ENCODE peak calls at places on chromosomes 4 and X, in six cellular contexts. F is SK-N-SH, M is IMR-90, I is OCI-LY7, K is neuronal stem cell, D is Karpas-422. N is an unnamed sample.

GRCh38 chr4:143482753-143483362 is 30.6 kb upstream of the SMARCA5 start:
- DNase-seq in F (peak; percentile 25), M (peak; percentile 71), I (peak; percentile 77), K (peak; percentile 17), D (peak; percentile 75), N (peak; percentile 47)

GRCh38 chr4:62118558-62118957 is 918.4 kb downstream of the ADGRL3 start:
- DNase-seq in F (no peak), M (no peak), I (no peak), K (no peak), D (no peak), N (no peak)

GRCh38 chr4:143352052-143352451 is 15.4 kb downstream of the GAB1 start:
- DNase-seq in F (peak; percentile 63), M (no peak), I (no peak), K (no peak), D (no peak), N (peak; percentile 49)

GRCh38 chr4:3402409-3403103 is 39.2 kb upstream of the HGFAC start:
- DNase-seq in F (no peak), M (peak; percentile 36), I (no peak), K (no peak), D (no peak), N (peak; percentile 89)

GRCh38 chrX:149570668-149571067 is 16.6 kb downstream of the MAGEA9B start:
- DNase-seq in F (no peak), M (peak; percentile 86), I (no peak), K (no peak), D (peak; percentile 25), N (peak; percentile 42)

GRCh38 chrX:3129256-3129655 is 88.0 kb downstream of the ARSF start:
- DNase-seq in F (no peak), M (peak; percentile 28), I (no peak), K (no peak), D (no peak), N (peak; percentile 87)

GRCh38 chr4:4948370-4948769 is 70.9 kb downstream of the CYTL1 start:
- DNase-seq in F (no peak), M (no peak), I (no peak), K (no peak), D (no peak), N (no peak)

GRCh38 chr4:43380093-43380492 is 487.6 kb downstream of the GRXCR1 start:
- DNase-seq in F (no peak), M (no peak), I (no peak), K (no peak), D (no peak), N (no peak)

GRCh38 chr4:102036619-102037376 is 246.3 kb downstream of the BANK1 start:
- DNase-seq in F (no peak), M (peak; percentile 25), I (no peak), K (no peak), D (no peak), N (peak; percentile 6)

GRCh38 chr4:1395941-1396805 is 10.1 kb downstream of the NKX1-1 start:
- DNase-seq in F (peak; percentile 26), M (no peak), I (no peak), K (no peak), D (no peak), N (no peak)

GRCh38 chr4:76969493-76969892 is 19.9 kb downstream of the SEPTIN11 start:
- DNase-seq in F (no peak), M (no peak), I (no peak), K (no peak), D (no peak), N (no peak)

DNA sequence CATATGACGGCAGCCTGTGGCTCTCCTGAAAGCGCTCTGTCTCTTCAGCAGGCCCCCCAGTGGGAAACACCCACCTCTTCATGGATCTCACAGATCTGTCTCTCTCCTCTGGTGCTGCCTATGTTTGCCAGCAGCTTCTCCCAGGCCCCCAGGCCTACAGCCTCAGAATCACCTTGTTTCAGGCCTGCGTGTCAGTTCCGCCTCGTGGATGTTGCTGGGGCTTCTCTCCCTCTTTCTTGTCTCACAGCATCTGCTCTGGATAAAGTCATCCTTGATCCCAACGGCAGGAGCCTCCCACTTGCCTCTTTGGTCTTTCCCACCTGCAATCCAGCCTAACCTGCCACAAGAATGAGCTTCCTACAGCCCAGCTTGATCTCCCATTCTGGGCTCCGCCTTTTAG is 34.6 kb downstream of the RHOH start:
- DNase-seq in F (no peak), M (no peak), I (no peak), K (no peak), D (no peak), N (no peak)
- H3K4me3 ChIP-seq in F (no peak overlapping the region), M (no peak overlapping the region), I (no peak overlapping the region), K (no peak overlapping the region), D (no peak overlapping the region), N (no peak overlapping the region)

DNA sequence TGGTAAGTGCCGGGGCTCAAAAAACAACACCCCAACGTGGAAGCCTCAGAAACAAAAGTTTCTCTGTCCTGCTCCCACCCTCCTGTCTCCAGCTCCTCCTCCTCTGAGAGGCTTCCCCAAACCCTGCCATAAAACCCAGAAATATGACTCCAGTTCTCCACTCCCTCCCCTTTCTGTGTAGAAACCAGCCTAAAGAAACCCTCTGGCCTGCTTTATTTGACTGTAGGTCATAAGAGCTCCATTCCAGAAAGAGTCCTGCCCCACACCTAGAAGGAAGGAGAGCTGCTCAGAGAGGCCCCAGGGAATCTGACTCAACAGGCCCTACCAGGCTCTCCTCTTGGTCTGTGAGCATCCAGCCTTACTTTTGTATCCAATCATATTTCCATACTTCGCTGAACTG is 872 bp upstream of the S100P start:
- DNase-seq in F (no peak), M (peak; percentile 42), I (no peak), K (no peak), D (no peak), N (no peak)
- H3K4me2 ChIP-seq in F (no peak overlapping the region), M (no peak overlapping the region), I (no peak overlapping the region), K (no peak overlapping the region), D (no peak overlapping the region), N (no peak overlapping the region)

GRCh38 chrX:41209853-41210252 is 124.1 kb upstream of the DDX3X start:
- DNase-seq in F (no peak), M (no peak), I (no peak), K (no peak), D (no peak), N (no peak)
- H3K9me3 ChIP-seq in F (peaks cover 6% of the 10 kb centered on the region), M (peaks cover 18% of the 10 kb centered on the region), I (peaks cover 5% of the 10 kb centered on the region), K (no peaks in the 10 kb centered on the region), D (peaks cover 28% of the 10 kb centered on the region), N (no peaks in the 10 kb centered on the region)

GRCh38 chr4:54077812-54078211 is 13.4 kb upstream of the CHIC2 start:
- DNase-seq in F (no peak), M (peak; percentile 60), I (no peak), K (no peak), D (no peak), N (peak; percentile 76)

GRCh38 chr4:54076673-54077072 is 12.3 kb upstream of the CHIC2 start:
- DNase-seq in F (no peak), M (peak; percentile 39), I (no peak), K (no peak), D (no peak), N (no peak)

DNA sequence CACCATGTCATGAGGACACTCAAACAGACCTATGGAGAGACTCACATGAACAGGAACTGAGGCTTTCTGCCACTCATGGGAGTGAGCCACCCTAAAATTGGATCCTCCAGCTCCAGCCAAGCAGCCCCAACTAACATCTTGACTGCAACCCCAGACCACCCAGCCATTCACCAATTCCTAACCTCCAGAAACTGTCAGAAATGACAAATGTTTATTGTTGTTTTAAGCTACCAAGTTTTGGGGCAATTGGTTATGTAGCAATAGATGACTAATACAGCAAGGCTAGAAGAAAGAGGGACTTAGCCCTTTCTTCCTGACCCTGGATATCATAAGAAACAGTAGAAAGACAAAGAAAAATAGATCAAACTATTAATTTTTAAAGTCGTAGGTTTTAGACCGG is 9.1 kb upstream of the CHIC2 start:
- DNase-seq in F (no peak), M (peak; percentile 60), I (no peak), K (no peak), D (no peak), N (peak; percentile 60)
- H3K4me3 ChIP-seq in F (no peak overlapping the region), M (no peak overlapping the region), I (no peak overlapping the region), K (no peak overlapping the region), D (no peak overlapping the region), N (no peak overlapping the region)

GRCh38 chr4:26987191-26987590 is 126.5 kb downstream of the STIM2 start:
- DNase-seq in F (no peak), M (no peak), I (no peak), K (no peak), D (peak; percentile 43), N (no peak)
- H3K4me2 ChIP-seq in F (no peak overlapping the region), M (no peak overlapping the region), I (peak overlapping the region; percentile 65), K (no peak overlapping the region), D (peak overlapping the region; percentile 18), N (no peak overlapping the region)

GRCh38 chrX:151981129-151981528 is 6.7 kb upstream of the GABRE start:
- DNase-seq in F (no peak), M (peak; percentile 17), I (no peak), K (no peak), D (no peak), N (peak; percentile 80)
- H3K9me3 ChIP-seq in F (no peaks in the 10 kb centered on the region), M (peaks cover 6% of the 10 kb centered on the region), I (no peaks in the 10 kb centered on the region), K (no peaks in the 10 kb centered on the region), D (no peaks in the 10 kb centered on the region), N (no peaks in the 10 kb centered on the region)

GRCh38 chr4:146273204-146273901 is 59.0 kb downstream of the REELD1 start:
- DNase-seq in F (no peak), M (no peak), I (no peak), K (no peak), D (no peak), N (no peak)
- H3K4me3 ChIP-seq in F (no peak overlapping the region), M (no peak overlapping the region), I (no peak overlapping the region), K (no peak overlapping the region), D (no peak overlapping the region), N (no peak overlapping the region)

GRCh38 chr4:114302472-114302871 is 296.1 kb upstream of the UGT8 start:
- DNase-seq in F (no peak), M (no peak), I (no peak), K (no peak), D (no peak), N (peak; percentile 48)

DNA sequence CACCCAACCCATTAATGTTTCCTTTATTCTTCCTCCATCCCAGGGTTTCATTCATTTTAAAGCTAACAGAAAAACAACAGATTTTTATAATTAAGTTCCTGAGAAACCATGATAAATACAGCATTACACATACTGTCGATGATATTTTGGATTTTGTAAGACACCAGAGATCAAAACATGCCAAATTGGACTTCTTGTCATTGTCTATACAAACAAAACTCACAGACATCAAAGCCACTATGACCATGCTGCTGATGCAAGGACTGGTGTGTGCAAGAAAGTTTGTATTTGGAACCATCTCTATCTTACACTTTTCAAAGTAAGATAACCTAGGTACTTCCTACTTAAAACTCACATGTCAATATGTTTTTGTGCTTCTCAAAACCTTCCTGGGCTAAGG is 294.0 kb upstream of the UGT8 start:
- DNase-seq in F (no peak), M (no peak), I (no peak), K (no peak), D (no peak), N (no peak)
- H3K4me2 ChIP-seq in F (no peak overlapping the region), M (peak overlapping the region; percentile 55), I (no peak overlapping the region), K (no peak overlapping the region), D (no peak overlapping the region), N (no peak overlapping the region)

N was measured in fibroblast of lung.